ENCODE peak calls at places on chromosomes 4 and X, in nine cellular contexts. One of them, this sample, is unnamed.

GRCh38 chr4:1250921-1251772 is 2.2 kb upstream of the CTBP1 start:
- DNase-seq in RWPE1: no peak
- DNase-seq in brain microvascular endothelial cell: no peak
- DNase-seq in cardiac muscle cell: no peak
- DNase-seq in lung: no peak
- DNase-seq in ascending aorta: peak
- DNase-seq in spleen: peak
- DNase-seq in GM10248: no peak
- DNase-seq in psoas muscle: peak
- DNase-seq in this sample: no peak

GRCh38 chr4:163651761-163652160 is 157.3 kb downstream of the TMA16 start:
- DNase-seq in lung: no peak
- DNase-seq in brain microvascular endothelial cell: peak
- DNase-seq in GM10248: no peak
- DNase-seq in spleen: no peak
- DNase-seq in ascending aorta: no peak
- DNase-seq in RWPE1: no peak
- DNase-seq in cardiac muscle cell: no peak
- DNase-seq in psoas muscle: no peak
- DNase-seq in this sample: no peak

GRCh38 chr4:187617117-187617516 is 378.5 kb upstream of the ZFP42 start:
- DNase-seq in GM10248: no peak
- DNase-seq in lung: no peak
- DNase-seq in spleen: no peak
- DNase-seq in ascending aorta: no peak
- DNase-seq in brain microvascular endothelial cell: no peak
- DNase-seq in cardiac muscle cell: no peak
- DNase-seq in psoas muscle: no peak
- DNase-seq in RWPE1: no peak
- DNase-seq in this sample: no peak

GRCh38 chr4:2928242-2929155 is 34.7 kb downstream of the NOP14 start:
- DNase-seq in spleen: peak
- DNase-seq in brain microvascular endothelial cell: no peak
- DNase-seq in psoas muscle: no peak
- DNase-seq in GM10248: no peak
- DNase-seq in lung: no peak
- DNase-seq in cardiac muscle cell: no peak
- DNase-seq in ascending aorta: no peak
- DNase-seq in RWPE1: no peak
- DNase-seq in this sample: no peak

GRCh38 chr4:178633263-178633662 is 1191.0 kb upstream of the AGA start:
- DNase-seq in RWPE1: no peak
- DNase-seq in ascending aorta: no peak
- DNase-seq in brain microvascular endothelial cell: no peak
- DNase-seq in GM10248: no peak
- DNase-seq in spleen: no peak
- DNase-seq in lung: no peak
- DNase-seq in cardiac muscle cell: no peak
- DNase-seq in psoas muscle: no peak
- DNase-seq in this sample: no peak

GRCh38 chr4:4599886-4600285 is 58.0 kb upstream of the STX18 start:
- DNase-seq in RWPE1: no peak
- DNase-seq in GM10248: no peak
- DNase-seq in cardiac muscle cell: no peak
- DNase-seq in psoas muscle: no peak
- DNase-seq in brain microvascular endothelial cell: no peak
- DNase-seq in spleen: no peak
- DNase-seq in lung: no peak
- DNase-seq in ascending aorta: no peak
- DNase-seq in this sample: no peak

GRCh38 chrX:92232182-92232581 is 453.0 kb downstream of the PCDH11X start:
- DNase-seq in lung: no peak
- DNase-seq in spleen: no peak
- DNase-seq in RWPE1: no peak
- DNase-seq in GM10248: peak
- DNase-seq in ascending aorta: no peak
- DNase-seq in brain microvascular endothelial cell: no peak
- DNase-seq in cardiac muscle cell: peak
- DNase-seq in psoas muscle: no peak
- DNase-seq in this sample: no peak

GRCh38 chrX:134538316-134538715 is 78.4 kb downstream of the HPRT1 start:
- DNase-seq in psoas muscle: no peak
- DNase-seq in brain microvascular endothelial cell: no peak
- DNase-seq in ascending aorta: no peak
- DNase-seq in RWPE1: no peak
- DNase-seq in GM10248: no peak
- DNase-seq in lung: no peak
- DNase-seq in spleen: no peak
- DNase-seq in cardiac muscle cell: peak
- DNase-seq in this sample: no peak

GRCh38 chr4:142817442-142817841 is 28.7 kb downstream of the INPP4B start:
- DNase-seq in cardiac muscle cell: no peak
- DNase-seq in RWPE1: peak
- DNase-seq in ascending aorta: peak
- DNase-seq in brain microvascular endothelial cell: peak
- DNase-seq in psoas muscle: peak
- DNase-seq in spleen: no peak
- DNase-seq in lung: no peak
- DNase-seq in GM10248: no peak
- DNase-seq in this sample: no peak

GRCh38 chr4:55358668-55359067 is 12.6 kb downstream of the SRD5A3 start:
- DNase-seq in lung: no peak
- DNase-seq in psoas muscle: no peak
- DNase-seq in brain microvascular endothelial cell: peak
- DNase-seq in ascending aorta: no peak
- DNase-seq in cardiac muscle cell: no peak
- DNase-seq in GM10248: peak
- DNase-seq in RWPE1: peak
- DNase-seq in spleen: no peak
- DNase-seq in this sample: no peak

GRCh38 chr4:70902577-70903281 is 560 bp downstream of the MOB1B start:
- DNase-seq in GM10248: peak
- DNase-seq in spleen: no peak
- DNase-seq in cardiac muscle cell: no peak
- DNase-seq in RWPE1: peak
- DNase-seq in ascending aorta: peak
- DNase-seq in lung: peak
- DNase-seq in brain microvascular endothelial cell: peak
- DNase-seq in psoas muscle: no peak
- DNase-seq in this sample: no peak

GRCh38 chr4:55253911-55254593 is 92.0 kb upstream of the SRD5A3 start:
- DNase-seq in RWPE1: no peak
- DNase-seq in psoas muscle: no peak
- DNase-seq in brain microvascular endothelial cell: no peak
- DNase-seq in GM10248: no peak
- DNase-seq in cardiac muscle cell: peak
- DNase-seq in lung: no peak
- DNase-seq in spleen: no peak
- DNase-seq in ascending aorta: no peak
- DNase-seq in this sample: no peak

GRCh38 chr4:112739442-112739841 is 102.5 kb downstream of the LARP7 start:
- DNase-seq in psoas muscle: no peak
- DNase-seq in RWPE1: no peak
- DNase-seq in cardiac muscle cell: no peak
- DNase-seq in lung: no peak
- DNase-seq in brain microvascular endothelial cell: no peak
- DNase-seq in ascending aorta: no peak
- DNase-seq in GM10248: no peak
- DNase-seq in spleen: no peak
- DNase-seq in this sample: no peak

GRCh38 chr4:87209696-87210095 is 10.7 kb downstream of the KLHL8 start:
- DNase-seq in GM10248: peak
- DNase-seq in brain microvascular endothelial cell: no peak
- DNase-seq in RWPE1: no peak
- DNase-seq in cardiac muscle cell: no peak
- DNase-seq in spleen: peak
- DNase-seq in psoas muscle: peak
- DNase-seq in ascending aorta: peak
- DNase-seq in lung: peak
- DNase-seq in this sample: no peak

GRCh38 chrX:64850371-64851082 is 125.7 kb downstream of the ZC4H2 start:
- DNase-seq in brain microvascular endothelial cell: no peak
- DNase-seq in lung: no peak
- DNase-seq in spleen: peak
- DNase-seq in RWPE1: no peak
- DNase-seq in cardiac muscle cell: no peak
- DNase-seq in ascending aorta: no peak
- DNase-seq in psoas muscle: no peak
- DNase-seq in GM10248: no peak
- DNase-seq in this sample: no peak

GRCh38 chr4:57168986-57169385 is 58.8 kb upstream of the IGFBP7 start:
- DNase-seq in spleen: no peak
- DNase-seq in lung: no peak
- DNase-seq in brain microvascular endothelial cell: no peak
- DNase-seq in RWPE1: no peak
- DNase-seq in GM10248: no peak
- DNase-seq in psoas muscle: no peak
- DNase-seq in ascending aorta: no peak
- DNase-seq in cardiac muscle cell: no peak
- DNase-seq in this sample: no peak

DNA sequence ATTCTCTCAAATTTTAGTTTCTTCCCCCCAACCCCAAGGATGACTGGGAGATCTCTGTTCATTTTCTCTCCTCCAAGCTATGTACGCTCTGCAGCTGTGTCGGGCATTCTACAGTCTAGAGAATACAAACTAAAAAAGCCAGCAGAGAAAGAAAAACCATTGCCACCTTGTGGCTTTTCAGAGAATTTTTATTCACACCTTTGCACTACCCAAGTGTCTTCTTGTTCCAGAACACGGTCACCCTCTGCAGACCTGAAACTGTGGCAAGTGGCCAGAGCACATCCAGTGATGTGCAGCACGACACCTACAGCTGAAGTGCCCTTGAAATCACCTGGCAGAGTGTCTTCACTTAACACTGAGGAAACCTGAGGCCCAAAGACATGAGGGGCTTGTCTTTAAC is 68.6 kb downstream of the CHST7 start:
- DNase-seq in cardiac muscle cell: no peak
- DNase-seq in RWPE1: peak
- DNase-seq in lung: no peak
- DNase-seq in brain microvascular endothelial cell: no peak
- DNase-seq in GM10248: no peak
- DNase-seq in spleen: no peak
- DNase-seq in ascending aorta: no peak
- DNase-seq in psoas muscle: no peak
- DNase-seq in this sample: no peak
- TF ChIP-seq CTCF in cardiac muscle cell: peak
- TF ChIP-seq CTCF in RWPE1: peak
- TF ChIP-seq CTCF in lung: no peak
- TF ChIP-seq CTCF in brain microvascular endothelial cell: peak
- TF ChIP-seq CTCF in GM10248: peak
- TF ChIP-seq CTCF in spleen: peak
- TF ChIP-seq CTCF in ascending aorta: no peak
- TF ChIP-seq CTCF in psoas muscle: peak
- TF ChIP-seq CTCF in this sample: no peak

DNA sequence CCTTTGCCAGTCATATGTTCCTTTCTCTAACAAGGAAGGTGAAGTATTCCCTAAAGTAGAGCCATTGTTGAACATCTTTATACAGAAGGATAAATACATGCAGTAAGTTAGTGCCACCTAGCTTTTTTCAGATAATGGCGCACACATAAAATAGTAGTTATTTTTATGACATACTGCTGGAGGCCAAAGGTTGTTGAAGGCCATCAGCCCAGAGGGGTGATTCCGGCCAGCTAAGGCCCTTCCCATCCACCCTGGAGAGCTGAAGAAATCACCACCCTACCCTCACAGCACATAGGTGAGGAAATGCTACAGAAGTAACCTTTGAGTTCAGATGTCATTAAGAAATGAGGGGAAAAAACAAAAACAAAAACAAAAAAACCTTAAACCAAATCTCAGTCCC is 102.2 kb upstream of the MAP3K15 start:
- DNase-seq in lung: no peak
- DNase-seq in psoas muscle: no peak
- DNase-seq in cardiac muscle cell: no peak
- DNase-seq in RWPE1: no peak
- DNase-seq in brain microvascular endothelial cell: no peak
- DNase-seq in GM10248: no peak
- DNase-seq in ascending aorta: no peak
- DNase-seq in spleen: no peak
- DNase-seq in this sample: no peak
- TF ChIP-seq CTCF in lung: no peak
- TF ChIP-seq CTCF in psoas muscle: no peak
- TF ChIP-seq CTCF in cardiac muscle cell: no peak
- TF ChIP-seq CTCF in RWPE1: no peak
- TF ChIP-seq CTCF in brain microvascular endothelial cell: no peak
- TF ChIP-seq CTCF in GM10248: no peak
- TF ChIP-seq CTCF in ascending aorta: no peak
- TF ChIP-seq CTCF in spleen: no peak
- TF ChIP-seq CTCF in this sample: no peak

GRCh38 chr4:105126311-105127153 is 20.1 kb upstream of the TET2 start:
- DNase-seq in spleen: no peak
- DNase-seq in ascending aorta: no peak
- DNase-seq in psoas muscle: no peak
- DNase-seq in RWPE1: no peak
- DNase-seq in cardiac muscle cell: no peak
- DNase-seq in brain microvascular endothelial cell: no peak
- DNase-seq in GM10248: no peak
- DNase-seq in lung: no peak
- DNase-seq in this sample: no peak
- TF ChIP-seq CTCF in spleen: no peak
- TF ChIP-seq CTCF in ascending aorta: no peak
- TF ChIP-seq CTCF in psoas muscle: no peak
- TF ChIP-seq CTCF in RWPE1: no peak
- TF ChIP-seq CTCF in cardiac muscle cell: no peak
- TF ChIP-seq CTCF in brain microvascular endothelial cell: no peak
- TF ChIP-seq CTCF in GM10248: no peak
- TF ChIP-seq CTCF in lung: no peak
- TF ChIP-seq CTCF in this sample: no peak

GRCh38 chr4:140223056-140223810 is 69.2 kb upstream of the MAML3 start:
- DNase-seq in cardiac muscle cell: no peak
- DNase-seq in spleen: no peak
- DNase-seq in brain microvascular endothelial cell: peak
- DNase-seq in ascending aorta: no peak
- DNase-seq in lung: no peak
- DNase-seq in GM10248: no peak
- DNase-seq in RWPE1: no peak
- DNase-seq in psoas muscle: no peak
- DNase-seq in this sample: no peak

GRCh38 chr4:140220053-140220452 is 66.1 kb upstream of the MAML3 start:
- DNase-seq in RWPE1: no peak
- DNase-seq in psoas muscle: no peak
- DNase-seq in ascending aorta: no peak
- DNase-seq in GM10248: no peak
- DNase-seq in lung: no peak
- DNase-seq in brain microvascular endothelial cell: no peak
- DNase-seq in spleen: no peak
- DNase-seq in cardiac muscle cell: no peak
- DNase-seq in this sample: no peak

GRCh38 chr4:140219567-140219966 is 65.6 kb upstream of the MAML3 start:
- DNase-seq in lung: no peak
- DNase-seq in psoas muscle: no peak
- DNase-seq in RWPE1: no peak
- DNase-seq in brain microvascular endothelial cell: no peak
- DNase-seq in cardiac muscle cell: no peak
- DNase-seq in GM10248: no peak
- DNase-seq in spleen: no peak
- DNase-seq in ascending aorta: no peak
- DNase-seq in this sample: no peak

GRCh38 chr4:140227286-140227685 is 73.3 kb upstream of the MAML3 start:
- DNase-seq in spleen: no peak
- DNase-seq in lung: no peak
- DNase-seq in psoas muscle: no peak
- DNase-seq in brain microvascular endothelial cell: no peak
- DNase-seq in GM10248: no peak
- DNase-seq in ascending aorta: no peak
- DNase-seq in RWPE1: no peak
- DNase-seq in cardiac muscle cell: no peak
- DNase-seq in this sample: no peak

GRCh38 chr4:140222175-140222574 is 68.2 kb upstream of the MAML3 start:
- DNase-seq in RWPE1: no peak
- DNase-seq in psoas muscle: no peak
- DNase-seq in spleen: no peak
- DNase-seq in cardiac muscle cell: no peak
- DNase-seq in GM10248: no peak
- DNase-seq in brain microvascular endothelial cell: peak
- DNase-seq in lung: no peak
- DNase-seq in ascending aorta: no peak
- DNase-seq in this sample: no peak
- TF ChIP-seq CTCF in RWPE1: no peak
- TF ChIP-seq CTCF in psoas muscle: no peak
- TF ChIP-seq CTCF in spleen: no peak
- TF ChIP-seq CTCF in cardiac muscle cell: no peak
- TF ChIP-seq CTCF in GM10248: no peak
- TF ChIP-seq CTCF in brain microvascular endothelial cell: no peak
- TF ChIP-seq CTCF in lung: no peak
- TF ChIP-seq CTCF in ascending aorta: no peak
- TF ChIP-seq CTCF in this sample: no peak

This sample was measured in omental fat pad.